ENCODE peak calls at places on chromosomes 4 and X, in four cellular contexts. One of them, this sample, is unnamed.

GRCh38 chr4:102901804-102902203 is 33.0 kb downstream of the CISD2 start:
- DNase-seq in stimulated activated CD8-positive, alpha-beta memory T cell treated with anti-CD3 and anti-CD28 coated beads, Interleukin-2, amount 100 ng/mL, for 48 hours: no peak
- DNase-seq in NCI-H1092: no peak
- DNase-seq in fibroblast of the aortic adventitia: no peak
- DNase-seq in this sample: no peak

GRCh38 chr4:140308366-140309123 is 64.9 kb upstream of the SCOC start:
- DNase-seq in stimulated activated CD8-positive, alpha-beta memory T cell treated with anti-CD3 and anti-CD28 coated beads, Interleukin-2, amount 100 ng/mL, for 48 hours: no peak
- DNase-seq in NCI-H1092: no peak
- DNase-seq in fibroblast of the aortic adventitia: peak
- DNase-seq in this sample: peak

GRCh38 chr4:186701273-186701672 is 22.4 kb downstream of the FAT1 start:
- DNase-seq in stimulated activated CD8-positive, alpha-beta memory T cell treated with anti-CD3 and anti-CD28 coated beads, Interleukin-2, amount 100 ng/mL, for 48 hours: no peak
- DNase-seq in NCI-H1092: no peak
- DNase-seq in fibroblast of the aortic adventitia: peak
- DNase-seq in this sample: peak

GRCh38 chrX:110123331-110123782 is 120.4 kb downstream of the TMEM164 start:
- DNase-seq in stimulated activated CD8-positive, alpha-beta memory T cell treated with anti-CD3 and anti-CD28 coated beads, Interleukin-2, amount 100 ng/mL, for 48 hours: no peak
- DNase-seq in NCI-H1092: no peak
- DNase-seq in fibroblast of the aortic adventitia: no peak
- DNase-seq in this sample: no peak

GRCh38 chrX:51571821-51572220 is 46.9 kb downstream of the CENPVL3 start:
- DNase-seq in stimulated activated CD8-positive, alpha-beta memory T cell treated with anti-CD3 and anti-CD28 coated beads, Interleukin-2, amount 100 ng/mL, for 48 hours: no peak
- DNase-seq in NCI-H1092: no peak
- DNase-seq in fibroblast of the aortic adventitia: no peak
- DNase-seq in this sample: no peak

GRCh38 chrX:131045786-131046185 is 12.4 kb upstream of the ARHGAP36 start:
- DNase-seq in stimulated activated CD8-positive, alpha-beta memory T cell treated with anti-CD3 and anti-CD28 coated beads, Interleukin-2, amount 100 ng/mL, for 48 hours: no peak
- DNase-seq in NCI-H1092: no peak
- DNase-seq in fibroblast of the aortic adventitia: no peak
- DNase-seq in this sample: no peak

GRCh38 chr4:2673157-2673556 is 83.0 kb downstream of the TNIP2 start:
- DNase-seq in stimulated activated CD8-positive, alpha-beta memory T cell treated with anti-CD3 and anti-CD28 coated beads, Interleukin-2, amount 100 ng/mL, for 48 hours: no peak
- DNase-seq in NCI-H1092: no peak
- DNase-seq in fibroblast of the aortic adventitia: peak
- DNase-seq in this sample: no peak

GRCh38 chr4:121380448-121381147 is at the start of gene QRFPR:
- DNase-seq in stimulated activated CD8-positive, alpha-beta memory T cell treated with anti-CD3 and anti-CD28 coated beads, Interleukin-2, amount 100 ng/mL, for 48 hours: no peak
- DNase-seq in NCI-H1092: no peak
- DNase-seq in fibroblast of the aortic adventitia: no peak
- DNase-seq in this sample: no peak

GRCh38 chrX:145405012-145405411 is 157.7 kb downstream of the SPANXN1 start:
- DNase-seq in stimulated activated CD8-positive, alpha-beta memory T cell treated with anti-CD3 and anti-CD28 coated beads, Interleukin-2, amount 100 ng/mL, for 48 hours: no peak
- DNase-seq in NCI-H1092: peak
- DNase-seq in fibroblast of the aortic adventitia: peak
- DNase-seq in this sample: peak

GRCh38 chr4:180363817-180364216 is 1879.4 kb upstream of the TENM3 start:
- DNase-seq in stimulated activated CD8-positive, alpha-beta memory T cell treated with anti-CD3 and anti-CD28 coated beads, Interleukin-2, amount 100 ng/mL, for 48 hours: no peak
- DNase-seq in NCI-H1092: no peak
- DNase-seq in fibroblast of the aortic adventitia: no peak
- DNase-seq in this sample: no peak

GRCh38 chr4:13783800-13784411 is 156.4 kb upstream of the BOD1L1 start:
- DNase-seq in stimulated activated CD8-positive, alpha-beta memory T cell treated with anti-CD3 and anti-CD28 coated beads, Interleukin-2, amount 100 ng/mL, for 48 hours: no peak
- DNase-seq in NCI-H1092: no peak
- DNase-seq in fibroblast of the aortic adventitia: peak
- DNase-seq in this sample: no peak

GRCh38 chr4:152536545-152537182 is 772 bp upstream of the FBXW7 start:
- DNase-seq in stimulated activated CD8-positive, alpha-beta memory T cell treated with anti-CD3 and anti-CD28 coated beads, Interleukin-2, amount 100 ng/mL, for 48 hours: no peak
- DNase-seq in NCI-H1092: no peak
- DNase-seq in fibroblast of the aortic adventitia: peak
- DNase-seq in this sample: peak

GRCh38 chrX:84467898-84468297 is 34.4 kb downstream of the HDX start:
- DNase-seq in stimulated activated CD8-positive, alpha-beta memory T cell treated with anti-CD3 and anti-CD28 coated beads, Interleukin-2, amount 100 ng/mL, for 48 hours: no peak
- DNase-seq in NCI-H1092: no peak
- DNase-seq in fibroblast of the aortic adventitia: no peak
- DNase-seq in this sample: no peak

GRCh38 chr4:161696957-161697356 is 466.8 kb downstream of the FSTL5 start:
- DNase-seq in stimulated activated CD8-positive, alpha-beta memory T cell treated with anti-CD3 and anti-CD28 coated beads, Interleukin-2, amount 100 ng/mL, for 48 hours: no peak
- DNase-seq in NCI-H1092: no peak
- DNase-seq in fibroblast of the aortic adventitia: no peak
- DNase-seq in this sample: no peak

GRCh38 chrX:1451251-1451675 is 1.4 kb downstream of the ASMTL start:
- DNase-seq in stimulated activated CD8-positive, alpha-beta memory T cell treated with anti-CD3 and anti-CD28 coated beads, Interleukin-2, amount 100 ng/mL, for 48 hours: no peak
- DNase-seq in NCI-H1092: no peak
- DNase-seq in fibroblast of the aortic adventitia: no peak
- DNase-seq in this sample: no peak

GRCh38 chrX:103817502-103817901 is 14.6 kb downstream of the RAB9B start:
- DNase-seq in stimulated activated CD8-positive, alpha-beta memory T cell treated with anti-CD3 and anti-CD28 coated beads, Interleukin-2, amount 100 ng/mL, for 48 hours: no peak
- DNase-seq in NCI-H1092: peak
- DNase-seq in fibroblast of the aortic adventitia: peak
- DNase-seq in this sample: no peak

GRCh38 chr4:41364871-41365270 is 108.1 kb downstream of the UCHL1 start:
- DNase-seq in stimulated activated CD8-positive, alpha-beta memory T cell treated with anti-CD3 and anti-CD28 coated beads, Interleukin-2, amount 100 ng/mL, for 48 hours: no peak
- DNase-seq in NCI-H1092: no peak
- DNase-seq in fibroblast of the aortic adventitia: peak
- DNase-seq in this sample: peak

GRCh38 chrX:139126493-139126892 is 404.0 kb upstream of the F9 start:
- DNase-seq in stimulated activated CD8-positive, alpha-beta memory T cell treated with anti-CD3 and anti-CD28 coated beads, Interleukin-2, amount 100 ng/mL, for 48 hours: no peak
- DNase-seq in NCI-H1092: peak
- DNase-seq in fibroblast of the aortic adventitia: no peak
- DNase-seq in this sample: no peak

GRCh38 chr4:153522800-153523089 is 56.6 kb downstream of the TMEM131L start:
- DNase-seq in stimulated activated CD8-positive, alpha-beta memory T cell treated with anti-CD3 and anti-CD28 coated beads, Interleukin-2, amount 100 ng/mL, for 48 hours: no peak
- DNase-seq in NCI-H1092: no peak
- DNase-seq in fibroblast of the aortic adventitia: no peak
- DNase-seq in this sample: no peak

GRCh38 chrX:84729809-84730208 is 227.6 kb upstream of the HDX start:
- DNase-seq in stimulated activated CD8-positive, alpha-beta memory T cell treated with anti-CD3 and anti-CD28 coated beads, Interleukin-2, amount 100 ng/mL, for 48 hours: no peak
- DNase-seq in NCI-H1092: peak
- DNase-seq in fibroblast of the aortic adventitia: peak
- DNase-seq in this sample: peak

GRCh38 chr4:7530026-7530562 is 95.4 kb upstream of the PSAPL1 start:
- DNase-seq in stimulated activated CD8-positive, alpha-beta memory T cell treated with anti-CD3 and anti-CD28 coated beads, Interleukin-2, amount 100 ng/mL, for 48 hours: no peak
- DNase-seq in NCI-H1092: no peak
- DNase-seq in fibroblast of the aortic adventitia: no peak
- DNase-seq in this sample: no peak

GRCh38 chr4:94156816-94157215 is 50.8 kb upstream of the SMARCAD1 start:
- DNase-seq in stimulated activated CD8-positive, alpha-beta memory T cell treated with anti-CD3 and anti-CD28 coated beads, Interleukin-2, amount 100 ng/mL, for 48 hours: no peak
- DNase-seq in NCI-H1092: no peak
- DNase-seq in fibroblast of the aortic adventitia: no peak
- DNase-seq in this sample: no peak

GRCh38 chr4:8674311-8674885 is 81.8 kb downstream of the CPZ start:
- DNase-seq in stimulated activated CD8-positive, alpha-beta memory T cell treated with anti-CD3 and anti-CD28 coated beads, Interleukin-2, amount 100 ng/mL, for 48 hours: no peak
- DNase-seq in NCI-H1092: no peak
- DNase-seq in fibroblast of the aortic adventitia: no peak
- DNase-seq in this sample: no peak

GRCh38 chrX:80354966-80355465 is 65.2 kb upstream of the TENT5D start:
- DNase-seq in stimulated activated CD8-positive, alpha-beta memory T cell treated with anti-CD3 and anti-CD28 coated beads, Interleukin-2, amount 100 ng/mL, for 48 hours: no peak
- DNase-seq in NCI-H1092: no peak
- DNase-seq in fibroblast of the aortic adventitia: no peak
- DNase-seq in this sample: no peak

GRCh38 chr4:77821775-77822174 is 2.6 kb upstream of the CNOT6L start:
- DNase-seq in stimulated activated CD8-positive, alpha-beta memory T cell treated with anti-CD3 and anti-CD28 coated beads, Interleukin-2, amount 100 ng/mL, for 48 hours: peak
- DNase-seq in NCI-H1092: no peak
- DNase-seq in fibroblast of the aortic adventitia: no peak
- DNase-seq in this sample: no peak

GRCh38 chr4:14334166-14334565 is 668.1 kb upstream of the CPEB2 start:
- DNase-seq in stimulated activated CD8-positive, alpha-beta memory T cell treated with anti-CD3 and anti-CD28 coated beads, Interleukin-2, amount 100 ng/mL, for 48 hours: no peak
- DNase-seq in NCI-H1092: no peak
- DNase-seq in fibroblast of the aortic adventitia: no peak
- DNase-seq in this sample: no peak

GRCh38 chr4:112213850-112214249 is 17.7 kb upstream of the AP1AR start:
- DNase-seq in stimulated activated CD8-positive, alpha-beta memory T cell treated with anti-CD3 and anti-CD28 coated beads, Interleukin-2, amount 100 ng/mL, for 48 hours: no peak
- DNase-seq in NCI-H1092: no peak
- DNase-seq in fibroblast of the aortic adventitia: peak
- DNase-seq in this sample: peak

GRCh38 chr4:176153124-176153523 is 42.3 kb downstream of the SPATA4 start:
- DNase-seq in stimulated activated CD8-positive, alpha-beta memory T cell treated with anti-CD3 and anti-CD28 coated beads, Interleukin-2, amount 100 ng/mL, for 48 hours: no peak
- DNase-seq in NCI-H1092: no peak
- DNase-seq in fibroblast of the aortic adventitia: no peak
- DNase-seq in this sample: no peak

GRCh38 chrX:129786210-129786651 is 6.5 kb downstream of the SASH3 start:
- DNase-seq in stimulated activated CD8-positive, alpha-beta memory T cell treated with anti-CD3 and anti-CD28 coated beads, Interleukin-2, amount 100 ng/mL, for 48 hours: no peak
- DNase-seq in NCI-H1092: no peak
- DNase-seq in fibroblast of the aortic adventitia: no peak
- DNase-seq in this sample: no peak

GRCh38 chr4:37976991-37977470 is 16.8 kb downstream of the PTTG2 start:
- DNase-seq in stimulated activated CD8-positive, alpha-beta memory T cell treated with anti-CD3 and anti-CD28 coated beads, Interleukin-2, amount 100 ng/mL, for 48 hours: peak
- DNase-seq in NCI-H1092: peak
- DNase-seq in fibroblast of the aortic adventitia: peak
- DNase-seq in this sample: peak